ENCODE peak calls at places on chromosomes 13 and 19, in nine cellular contexts. I is type B pancreatic cell, H is HCT116, T is NB4, C is A549, G is foreskin fibroblast, S is mesothelial cell of epicardium, O is progenitor cell of endocrine pancreas, D is tibial nerve. P is an unnamed sample.

GRCh38 chr19:5832527-5833216 is 6.8 kb downstream of the FUT6 start:
- DNase-seq in I (no peak), H (no peak), T (no peak), C (no peak), G (no peak), S (no peak), O (no peak), D (no peak), P (no peak)

GRCh38 chr19:5891938-5892771 is 11.4 kb downstream of the NDUFA11 start:
- DNase-seq in I (no peak), H (no peak), T (peak; percentile 44), C (peak; percentile 46), G (peak; percentile 31), S (no peak), O (peak; percentile 47), D (no peak), P (no peak)

GRCh38 chr19:1853295-1854031 is 5.2 kb upstream of the REXO1 start:
- DNase-seq in I (peak; percentile 87), H (peak; percentile 68), T (peak; percentile 83), C (peak; percentile 89), G (peak; percentile 67), S (peak; percentile 77), O (peak; percentile 62), D (peak; percentile 68), P (peak; percentile 94)

GRCh38 chr19:44539236-44539819 is 9.9 kb upstream of the CEACAM20 start:
- DNase-seq in I (no peak), H (no peak), T (no peak), C (no peak), G (peak; percentile 23), S (no peak), O (no peak), D (no peak), P (no peak)

GRCh38 chr19:30856376-30856775 is 484.2 kb downstream of the ZNF536 start:
- DNase-seq in I (peak; percentile 34), H (no peak), T (no peak), C (no peak), G (no peak), S (no peak), O (no peak), D (no peak), P (peak; percentile 69)

GRCh38 chr13:34344761-34345600 is 527.0 kb downstream of the RFC3 start:
- DNase-seq in I (no peak), H (no peak), T (no peak), C (no peak), G (no peak), S (no peak), O (no peak), D (no peak), P (no peak)

GRCh38 chr19:10079031-10079453 is 7.1 kb upstream of the SHFL start:
- DNase-seq in I (no peak), H (no peak), T (no peak), C (no peak), G (no peak), S (no peak), O (no peak), D (no peak), P (no peak)

GRCh38 chr19:19111138-19111835 is 27.0 kb downstream of the TMEM161A start:
- DNase-seq in I (no peak), H (no peak), T (no peak), C (no peak), G (no peak), S (no peak), O (no peak), D (no peak), P (no peak)

GRCh38 chr13:94178625-94179244 is 300.7 kb downstream of the DCT start:
- DNase-seq in I (no peak), H (no peak), T (no peak), C (no peak), G (no peak), S (no peak), O (no peak), D (no peak), P (no peak)

GRCh38 chr13:94175076-94175475 is 304.4 kb downstream of the DCT start:
- DNase-seq in I (no peak), H (no peak), T (no peak), C (no peak), G (no peak), S (no peak), O (no peak), D (no peak), P (no peak)

GRCh38 chr13:94174009-94174408 is 305.5 kb downstream of the DCT start:
- DNase-seq in I (no peak), H (no peak), T (no peak), C (no peak), G (no peak), S (no peak), O (no peak), D (no peak), P (no peak)

GRCh38 chr13:94177041-94177440 is 302.4 kb downstream of the DCT start:
- DNase-seq in I (no peak), H (no peak), T (no peak), C (no peak), G (no peak), S (no peak), O (no peak), D (no peak), P (no peak)

DNA sequence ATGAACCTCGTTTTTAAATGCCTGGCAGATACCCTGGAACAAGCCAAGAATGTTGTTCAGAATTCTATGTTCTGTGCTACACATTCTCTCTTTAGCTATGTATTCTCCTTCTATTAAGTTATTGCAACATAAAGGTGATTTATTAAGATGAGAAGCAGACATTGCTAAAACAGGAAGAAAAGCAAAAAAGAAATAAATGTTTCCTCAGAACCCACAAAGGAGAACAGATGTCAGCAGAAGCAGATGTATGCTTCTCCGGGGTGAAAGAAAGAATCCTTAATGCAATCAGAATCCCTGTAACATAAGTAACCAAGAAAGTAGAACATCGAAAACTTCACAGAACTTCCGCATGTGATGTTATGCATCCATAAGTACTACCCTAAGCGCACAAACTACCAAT is 302.9 kb downstream of the DCT start:
- DNase-seq in I (no peak), H (no peak), T (no peak), C (no peak), G (no peak), S (no peak), O (no peak), D (no peak), P (no peak)
- TF ChIP-seq CTCF in I (no peak), H (no peak), T (no peak), C (no peak), G (no peak), S (no peak), O (no peak), D (no peak), P (no peak)

DNA sequence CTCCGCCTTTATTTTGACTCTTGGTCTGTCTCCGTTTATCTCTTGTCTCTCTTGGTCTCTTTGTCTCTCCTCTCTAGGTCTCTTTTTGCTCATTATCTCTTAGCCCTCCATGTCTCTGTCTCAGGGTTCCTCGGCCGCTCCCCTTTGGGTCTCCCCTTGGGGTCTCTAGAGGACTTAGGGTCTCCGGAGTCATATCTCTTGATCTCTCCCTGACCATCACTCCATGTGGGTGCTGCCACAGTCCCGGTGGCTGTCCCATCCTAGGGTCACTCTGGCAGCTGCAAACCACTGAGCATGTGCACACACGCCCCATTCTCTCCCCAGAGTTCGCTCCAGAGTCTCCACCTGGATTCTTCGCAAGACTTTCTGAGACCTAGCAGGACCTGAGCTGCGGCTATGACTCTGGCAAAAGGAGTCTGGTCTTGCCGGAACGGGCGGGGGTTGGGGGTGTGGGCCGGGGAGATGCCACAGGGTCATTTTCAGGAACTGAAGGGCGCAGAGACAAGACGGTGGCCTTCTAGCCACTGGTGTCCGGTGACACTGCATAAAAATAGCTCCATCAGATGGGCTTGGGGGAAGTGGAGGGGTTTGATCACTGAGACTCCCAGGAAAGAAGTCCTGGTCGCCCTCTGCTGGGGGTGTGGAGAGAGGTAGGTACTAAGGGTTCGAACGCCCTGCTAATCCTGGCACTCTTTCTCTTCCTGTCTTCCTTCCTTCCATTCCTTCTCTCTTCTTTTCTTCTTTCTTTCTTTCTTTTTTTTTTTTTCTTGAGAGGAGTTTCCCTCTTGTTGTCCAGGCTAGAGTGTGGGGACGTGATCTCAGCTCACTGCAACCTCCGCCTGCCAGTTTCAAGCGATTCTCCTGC is 1.2 kb upstream of the KCNA7 start:
- DNase-seq in I (no peak), H (peak; percentile 45), T (peak; percentile 68), C (peak; percentile 73), G (no peak), S (no peak), O (no peak), D (no peak), P (no peak)
- TF ChIP-seq CTCF in I (peak; percentile 36), H (peak; percentile 65), T (peak; percentile 50), C (peak; percentile 62), G (no peak), S (no peak), O (peak; percentile 22), D (no peak), P (peak; percentile 30)

DNA sequence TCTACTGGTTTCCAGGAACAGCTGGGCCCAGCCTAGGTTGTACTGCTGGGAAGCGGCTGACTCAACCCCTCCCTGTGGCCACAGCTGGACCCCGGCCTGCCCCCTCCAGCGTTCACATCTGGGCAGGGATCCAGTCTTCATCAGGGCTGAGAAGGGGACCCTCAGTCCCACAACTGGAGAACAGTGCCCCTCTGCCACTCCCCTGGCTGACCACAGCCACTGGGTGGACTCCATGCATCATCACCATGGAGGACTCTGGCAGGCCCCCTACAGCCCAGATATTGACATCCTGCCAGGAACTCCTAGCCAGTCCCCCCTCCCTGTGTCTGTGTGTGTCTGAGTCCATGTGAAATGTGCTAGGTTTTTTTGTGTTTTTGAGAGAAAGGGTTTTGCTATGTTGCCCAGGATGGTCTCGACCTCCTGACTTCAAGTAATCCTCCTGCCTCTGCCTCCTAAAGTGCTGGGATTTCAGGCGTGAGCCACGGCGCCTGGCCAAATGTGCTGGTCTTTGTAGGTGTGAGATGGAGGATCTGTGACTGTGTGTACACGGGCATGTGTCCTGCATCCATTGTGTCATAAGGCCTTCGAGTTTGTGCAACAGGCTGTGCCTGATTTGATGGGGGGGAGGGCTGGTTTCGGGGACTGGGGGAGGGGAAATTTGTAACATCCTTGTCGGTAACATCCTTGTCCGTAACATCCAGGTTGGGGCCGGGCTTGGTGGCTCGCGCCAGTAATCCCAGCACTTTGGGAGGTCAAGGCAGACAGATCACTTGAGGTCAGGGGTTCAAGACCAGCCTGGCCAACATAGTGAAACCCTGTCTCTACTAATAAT is 4.0 kb upstream of the HOOK2 start:
- DNase-seq in I (no peak), H (no peak), T (peak; percentile 51), C (peak; percentile 62), G (peak; percentile 67), S (peak; percentile 55), O (no peak), D (no peak), P (peak; percentile 89)
- TF ChIP-seq CTCF in I (no peak), H (no peak), T (no peak), C (no peak), G (no peak), S (no peak), O (no peak), D (no peak), P (peak; percentile 17)

GRCh38 chr13:113962975-113963374 is 10.9 kb downstream of the C13orf46 start:
- DNase-seq in I (no peak), H (no peak), T (no peak), C (no peak), G (no peak), S (no peak), O (no peak), D (no peak), P (no peak)

GRCh38 chr13:113959198-113959597 is 14.7 kb downstream of the C13orf46 start:
- DNase-seq in I (no peak), H (no peak), T (no peak), C (no peak), G (no peak), S (no peak), O (no peak), D (no peak), P (no peak)

GRCh38 chr13:113962386-113962785 is 11.5 kb downstream of the C13orf46 start:
- DNase-seq in I (no peak), H (no peak), T (no peak), C (no peak), G (no peak), S (no peak), O (no peak), D (no peak), P (no peak)

GRCh38 chr13:113958373-113958772 is 15.5 kb downstream of the C13orf46 start:
- DNase-seq in I (no peak), H (no peak), T (no peak), C (no peak), G (no peak), S (no peak), O (no peak), D (no peak), P (no peak)

GRCh38 chr13:113960276-113960948 is 13.5 kb downstream of the C13orf46 start:
- DNase-seq in I (no peak), H (no peak), T (no peak), C (no peak), G (no peak), S (no peak), O (no peak), D (no peak), P (no peak)
- TF ChIP-seq CTCF in I (no peak), H (no peak), T (no peak), C (no peak), G (no peak), S (no peak), O (no peak), D (no peak), P (no peak)

P was measured in osteocyte.